ENCODE peak calls at places on chromosome 20, in five cellular contexts. U is NCI-H446, M is ELF-1, I is tibial artery, S is brain microvascular endothelial cell. X is an unnamed sample.

GRCh38 chr20:62336329-62336728 is 30.8 kb downstream of the LAMA5 start:
- DNase-seq in S (no peak), I (no peak), M (peak; percentile 41), U (no peak), X (no peak)

GRCh38 chr20:36802326-36803223 is 29.0 kb upstream of the DSN1 start:
- DNase-seq in I (no peak), S (peak; percentile 71), U (no peak), M (no peak), X (peak; percentile 90)

GRCh38 chr20:47708953-47709833 is 76.1 kb downstream of the SULF2 start:
- DNase-seq in I (no peak), S (no peak), U (no peak), M (no peak), X (no peak)

GRCh38 chr20:5933802-5934436 is 16.4 kb downstream of the TRMT6 start:
- DNase-seq in U (no peak), I (no peak), S (no peak), M (peak; percentile 20), X (no peak)

GRCh38 chr20:31835554-31835953 is 9.8 kb downstream of the FOXS1 start:
- DNase-seq in M (no peak), U (no peak), I (no peak), S (no peak), X (no peak)

GRCh38 chr20:63058696-63059335 is 52.1 kb upstream of the BHLHE23 start:
- DNase-seq in S (no peak), U (no peak), I (peak; percentile 13), M (no peak), X (no peak)

GRCh38 chr20:41316009-41316408 is 1.5 kb downstream of the ZHX3 start:
- DNase-seq in M (no peak), S (no peak), I (no peak), U (peak; percentile 20), X (no peak)

GRCh38 chr20:1499528-1500420 is 8.6 kb upstream of the SIRPB2 start:
- DNase-seq in M (no peak), U (no peak), S (no peak), I (no peak), X (no peak)

GRCh38 chr20:10646886-10647420 is 26.8 kb downstream of the JAG1 start:
- DNase-seq in I (peak; percentile 17), M (no peak), S (no peak), U (no peak), X (no peak)

GRCh38 chr20:62860924-62861691 is 514 bp downstream of the TCFL5 start:
- DNase-seq in S (no peak), I (no peak), M (no peak), U (no peak), X (no peak)

GRCh38 chr20:38073307-38074010 is 39.9 kb downstream of the RPRD1B start:
- DNase-seq in I (peak; percentile 78), U (peak; percentile 85), M (peak; percentile 64), S (peak; percentile 95), X (peak; percentile 98)

GRCh38 chr20:7667194-7667593 is 273.1 kb downstream of the HAO1 start:
- DNase-seq in M (no peak), U (no peak), S (peak; percentile 32), I (no peak), X (no peak)

GRCh38 chr20:61117725-61118124 is 134.3 kb upstream of the CDH4 start:
- DNase-seq in I (no peak), U (no peak), S (peak; percentile 5), M (no peak), X (peak; percentile 80)

GRCh38 chr20:48115511-48115910 is 330.2 kb upstream of the SULF2 start:
- DNase-seq in M (no peak), I (no peak), U (no peak), S (no peak), X (no peak)

GRCh38 chr20:58058421-58059140 is 169.9 kb downstream of the ANKRD60 start:
- DNase-seq in U (no peak), M (no peak), I (no peak), S (no peak), X (no peak)

GRCh38 chr20:7392551-7392950 is 547.7 kb downstream of the HAO1 start:
- DNase-seq in S (peak; percentile 5), U (no peak), M (no peak), I (no peak), X (no peak)

GRCh38 chr20:17594443-17594842 is 24.6 kb downstream of the DSTN start:
- DNase-seq in S (peak; percentile 70), I (no peak), M (peak; percentile 63), U (no peak), X (peak; percentile 87)